ENCODE peak calls at places on chromosomes 3 and 15, in eight cellular contexts. P is dorsolateral prefrontal cortex; L is body of pancreas; E is pancreas; X is uterus; Z is PC-9; K is CD8-positive, alpha-beta T cell; F is left ventricle myocardium inferior. N is an unnamed sample.

GRCh38 chr3:27533718-27534578 is 49.8 kb upstream of the SLC4A7 start:
- DNase-seq in P (no peak), L (peak), E (no peak), X (peak), Z (peak), K (no peak), F (peak), N (no peak)

GRCh38 chr15:77415450-77416448 is 4.2 kb downstream of the PEAK1 start:
- DNase-seq in P (no peak), L (no peak), E (no peak), X (peak), Z (no peak), K (no peak), F (no peak), N (no peak)

GRCh38 chr15:58213587-58214360 is 75.6 kb downstream of the AQP9 start:
- DNase-seq in P (no peak), L (no peak), E (no peak), X (no peak), Z (no peak), K (no peak), F (no peak), N (no peak)

GRCh38 chr3:104886220-104886995 is 480.3 kb upstream of the ALCAM start:
- DNase-seq in P (no peak), L (no peak), E (no peak), X (no peak), Z (no peak), K (no peak), F (no peak), N (no peak)

GRCh38 chr3:94374439-94375161 is 311.7 kb downstream of the NSUN3 start:
- DNase-seq in P (no peak), L (no peak), E (no peak), X (no peak), Z (no peak), K (no peak), F (no peak), N (no peak)

GRCh38 chr3:63141-63845 is 133.3 kb upstream of the CHL1 start:
- DNase-seq in P (no peak), L (peak), E (no peak), X (no peak), Z (no peak), K (no peak), F (no peak), N (no peak)

GRCh38 chr3:32438596-32439344 is 47.1 kb downstream of the CMTM7 start:
- DNase-seq in P (no peak), L (no peak), E (no peak), X (no peak), Z (no peak), K (no peak), F (no peak), N (no peak)

GRCh38 chr3:37087870-37088269 is 86.5 kb downstream of the LRRFIP2 start:
- DNase-seq in P (no peak), L (no peak), E (no peak), X (no peak), Z (no peak), K (no peak), F (no peak), N (no peak)

GRCh38 chr15:95291878-95292472 is 1038.5 kb upstream of the NR2F2 start:
- DNase-seq in P (no peak), L (no peak), E (no peak), X (no peak), Z (no peak), K (no peak), F (no peak), N (no peak)

GRCh38 chr15:76799760-76800159 is 105.4 kb downstream of the SCAPER start:
- DNase-seq in P (no peak), L (no peak), E (no peak), X (no peak), Z (peak), K (no peak), F (no peak), N (no peak)

GRCh38 chr3:146052791-146053310 is 108.1 kb downstream of the PLOD2 start:
- DNase-seq in P (no peak), L (no peak), E (no peak), X (no peak), Z (no peak), K (no peak), F (no peak), N (no peak)

GRCh38 chr15:74428970-74429783 is 4.6 kb downstream of the SEMA7A start:
- DNase-seq in P (no peak), L (no peak), E (no peak), X (no peak), Z (no peak), K (no peak), F (no peak), N (no peak)

GRCh38 chr3:176633511-176633910 is 563.8 kb downstream of the TBL1XR1 start:
- DNase-seq in P (no peak), L (peak), E (no peak), X (no peak), Z (no peak), K (no peak), F (no peak), N (no peak)

GRCh38 chr3:85737846-85738245 is 779.1 kb downstream of the CADM2 start:
- DNase-seq in P (no peak), L (no peak), E (no peak), X (no peak), Z (no peak), K (no peak), F (no peak), N (no peak)

GRCh38 chr3:122691195-122691594 is 10.6 kb downstream of the PARP14 start:
- DNase-seq in P (no peak), L (peak), E (peak), X (no peak), Z (no peak), K (no peak), F (no peak), N (no peak)

GRCh38 chr3:134008630-134009156 is 21.0 kb downstream of the SLCO2A1 start:
- DNase-seq in P (no peak), L (no peak), E (no peak), X (no peak), Z (peak), K (no peak), F (no peak), N (no peak)

GRCh38 chr3:140748171-140748570 is 70.3 kb downstream of the TRIM42 start:
- DNase-seq in P (no peak), L (no peak), E (no peak), X (no peak), Z (no peak), K (no peak), F (no peak), N (no peak)

GRCh38 chr15:70113304-70113700 is 15.6 kb upstream of the TLE3 start:
- DNase-seq in P (no peak), L (no peak), E (no peak), X (no peak), Z (no peak), K (no peak), F (peak), N (no peak)

GRCh38 chr3:65584913-65585312 is 453.8 kb downstream of the MAGI1 start:
- DNase-seq in P (no peak), L (no peak), E (no peak), X (no peak), Z (no peak), K (no peak), F (no peak), N (no peak)

GRCh38 chr15:62241135-62241770 is 76.2 kb upstream of the C2CD4B start:
- DNase-seq in P (no peak), L (peak), E (no peak), X (no peak), Z (no peak), K (no peak), F (no peak), N (no peak)

GRCh38 chr3:10015476-10015904 is 10.7 kb upstream of the FANCD2 start:
- DNase-seq in P (peak), L (peak), E (peak), X (peak), Z (peak), K (no peak), F (peak), N (peak)

GRCh38 chr15:76059320-76060097 is at the start of gene TMEM266:
- DNase-seq in P (peak), L (peak), E (peak), X (no peak), Z (no peak), K (no peak), F (peak), N (no peak)

GRCh38 chr3:195221876-195222617 is 48.9 kb downstream of the XXYLT1 start:
- DNase-seq in P (no peak), L (no peak), E (no peak), X (peak), Z (no peak), K (no peak), F (no peak), N (no peak)

GRCh38 chr3:130759692-130760338 is 13.2 kb upstream of the PIK3R4 start:
- DNase-seq in P (no peak), L (peak), E (no peak), X (no peak), Z (peak), K (no peak), F (no peak), N (no peak)

GRCh38 chr3:154428369-154429206 is 1.4 kb downstream of the GPR149 start:
- DNase-seq in P (peak), L (no peak), E (peak), X (no peak), Z (no peak), K (no peak), F (no peak), N (no peak)

GRCh38 chr15:52529289-52529929 is 729 bp upstream of the MYO5A start:
- DNase-seq in P (peak), L (peak), E (no peak), X (peak), Z (no peak), K (no peak), F (no peak), N (peak)

GRCh38 chr3:197730200-197730599 is 6.5 kb downstream of the RUBCN start:
- DNase-seq in P (no peak), L (no peak), E (no peak), X (no peak), Z (peak), K (no peak), F (no peak), N (no peak)

GRCh38 chr3:164222200-164222599 is 856.1 kb downstream of the SI start:
- DNase-seq in P (no peak), L (no peak), E (no peak), X (no peak), Z (no peak), K (no peak), F (no peak), N (no peak)

GRCh38 chr3:52432631-52433030 is 12.3 kb downstream of the SEMA3G start:
- DNase-seq in P (no peak), L (peak), E (no peak), X (peak), Z (no peak), K (no peak), F (peak), N (no peak)

GRCh38 chr3:143035466-143036214 is 34.3 kb downstream of the U2SURP start:
- DNase-seq in P (no peak), L (no peak), E (no peak), X (no peak), Z (peak), K (no peak), F (no peak), N (no peak)

GRCh38 chr15:78127882-78128281 is 3.4 kb downstream of the CIB2 start:
- DNase-seq in P (no peak), L (no peak), E (no peak), X (no peak), Z (no peak), K (no peak), F (no peak), N (no peak)

DNA sequence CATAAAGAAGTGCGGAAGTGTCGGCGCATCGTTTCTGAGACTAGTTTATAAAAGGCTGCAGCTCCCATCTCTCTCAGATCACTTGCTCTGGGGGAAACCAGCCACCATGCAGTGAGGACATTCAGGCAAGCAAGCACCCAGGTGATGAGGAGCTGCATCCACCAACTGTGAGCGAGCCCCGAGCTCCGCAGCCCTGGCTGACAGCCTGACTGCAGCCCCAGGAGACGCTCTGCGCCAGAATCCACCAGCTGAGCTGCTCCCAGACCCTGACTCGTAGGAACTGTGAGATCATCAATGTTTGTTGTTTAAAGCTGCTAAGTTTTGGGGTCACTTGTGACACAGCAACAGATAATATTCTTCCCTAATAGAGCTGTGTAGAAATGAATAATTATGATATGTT is 5.0 kb upstream of the TM2D3 start:
- DNase-seq in P (no peak), L (no peak), E (no peak), X (no peak), Z (no peak), K (no peak), F (no peak), N (no peak)
- H3K27ac ChIP-seq in P (no peak), L (no peak), E (no peak), X (no peak), Z (no peak), K (no peak), F (peak), N (no peak)

DNA sequence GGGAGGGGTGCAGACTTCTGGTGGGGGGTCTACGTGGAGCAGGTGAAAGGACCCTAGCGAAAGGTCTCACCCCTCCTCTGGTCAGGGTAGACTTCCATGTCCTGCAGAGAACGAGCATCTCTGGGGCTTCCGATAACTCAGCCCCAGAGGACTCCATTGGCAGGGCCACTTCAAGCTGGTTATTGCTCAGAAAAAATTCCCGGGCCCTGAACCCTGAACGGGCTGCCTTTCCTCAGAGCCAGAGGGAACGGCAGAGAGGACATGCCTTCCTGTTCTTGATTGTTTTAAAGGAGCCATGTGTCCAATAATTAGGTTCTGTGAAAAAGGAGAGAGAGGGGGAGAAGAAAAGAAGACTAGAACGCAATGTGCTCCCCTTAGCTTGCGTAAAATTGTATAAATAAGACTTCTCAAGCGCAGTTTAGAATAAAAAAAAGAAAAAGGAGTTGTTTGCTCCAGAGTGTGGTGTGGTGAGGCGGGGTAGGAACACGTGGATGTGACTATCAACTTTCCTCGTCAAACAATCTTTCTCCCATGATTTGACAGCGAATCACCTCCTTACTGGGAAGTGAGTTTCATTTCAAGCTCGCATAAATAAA is 193.4 kb upstream of the UBE2E1 start:
- DNase-seq in P (no peak), L (no peak), E (no peak), X (no peak), Z (peak), K (no peak), F (peak), N (no peak)
- H3K27ac ChIP-seq in P (peak), L (no peak), E (no peak), X (peak), Z (peak), K (no peak), F (peak), N (peak)

DNA sequence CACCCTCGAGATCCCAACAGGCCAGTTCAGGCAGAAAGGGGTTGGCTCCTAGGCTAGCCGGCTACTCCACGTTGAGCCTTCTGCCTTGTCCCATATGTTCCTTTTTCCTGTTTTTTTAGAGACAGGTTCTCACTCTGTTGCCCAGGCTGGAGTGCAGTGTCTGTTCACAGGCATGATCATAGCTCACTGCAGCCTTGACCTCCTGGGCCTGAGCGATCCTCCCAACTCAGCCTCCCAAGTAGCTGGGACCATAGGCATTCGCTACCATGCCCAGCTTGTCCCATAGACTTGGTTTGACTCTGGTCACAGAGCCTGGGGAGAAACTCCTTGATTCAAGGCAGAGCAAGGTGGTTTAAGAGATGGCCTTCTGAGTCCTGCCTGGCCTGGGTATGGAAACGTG is 32.3 kb downstream of the ZNF710 start:
- DNase-seq in P (no peak), L (no peak), E (no peak), X (no peak), Z (no peak), K (no peak), F (no peak), N (no peak)
- H3K27ac ChIP-seq in P (no peak), L (peak), E (peak), X (no peak), Z (peak), K (no peak), F (peak), N (no peak)

GRCh38 chr3:179146911-179147570 is 1.1 kb upstream of the PIK3CA start:
- DNase-seq in P (no peak), L (peak), E (no peak), X (peak), Z (peak), K (no peak), F (no peak), N (no peak)
- H3K27ac ChIP-seq in P (peak), L (peak), E (peak), X (peak), Z (peak), K (peak), F (peak), N (peak)

DNA sequence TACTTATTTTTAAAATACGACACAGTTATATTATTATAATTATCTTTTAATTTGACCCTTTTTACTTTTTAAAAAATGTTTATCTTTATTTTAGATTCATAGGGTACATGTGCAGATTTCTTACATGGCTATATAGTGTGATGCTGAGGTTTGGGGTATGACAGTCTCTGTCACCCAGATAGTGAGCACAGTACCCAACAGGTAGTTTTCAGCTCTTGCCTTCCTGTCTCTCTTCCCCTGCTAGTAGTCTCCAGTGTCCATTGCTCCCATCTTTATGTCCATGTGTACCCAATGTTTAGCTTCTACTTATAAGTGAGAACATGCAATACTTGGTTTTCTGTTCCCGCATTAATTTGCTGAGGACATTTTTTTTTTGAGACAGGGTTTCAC is 21.8 kb upstream of the KCNMB2 start:
- DNase-seq in P (no peak), L (no peak), E (no peak), X (no peak), Z (no peak), K (no peak), F (no peak), N (no peak)
- H3K27ac ChIP-seq in P (no peak), L (no peak), E (no peak), X (peak), Z (no peak), K (no peak), F (no peak), N (no peak)

GRCh38 chr15:36612063-36612788 is 32.8 kb downstream of the CDIN1 start:
- DNase-seq in P (no peak), L (no peak), E (no peak), X (no peak), Z (peak), K (no peak), F (no peak), N (no peak)
- H3K27ac ChIP-seq in P (no peak), L (no peak), E (no peak), X (no peak), Z (no peak), K (no peak), F (peak), N (no peak)

DNA sequence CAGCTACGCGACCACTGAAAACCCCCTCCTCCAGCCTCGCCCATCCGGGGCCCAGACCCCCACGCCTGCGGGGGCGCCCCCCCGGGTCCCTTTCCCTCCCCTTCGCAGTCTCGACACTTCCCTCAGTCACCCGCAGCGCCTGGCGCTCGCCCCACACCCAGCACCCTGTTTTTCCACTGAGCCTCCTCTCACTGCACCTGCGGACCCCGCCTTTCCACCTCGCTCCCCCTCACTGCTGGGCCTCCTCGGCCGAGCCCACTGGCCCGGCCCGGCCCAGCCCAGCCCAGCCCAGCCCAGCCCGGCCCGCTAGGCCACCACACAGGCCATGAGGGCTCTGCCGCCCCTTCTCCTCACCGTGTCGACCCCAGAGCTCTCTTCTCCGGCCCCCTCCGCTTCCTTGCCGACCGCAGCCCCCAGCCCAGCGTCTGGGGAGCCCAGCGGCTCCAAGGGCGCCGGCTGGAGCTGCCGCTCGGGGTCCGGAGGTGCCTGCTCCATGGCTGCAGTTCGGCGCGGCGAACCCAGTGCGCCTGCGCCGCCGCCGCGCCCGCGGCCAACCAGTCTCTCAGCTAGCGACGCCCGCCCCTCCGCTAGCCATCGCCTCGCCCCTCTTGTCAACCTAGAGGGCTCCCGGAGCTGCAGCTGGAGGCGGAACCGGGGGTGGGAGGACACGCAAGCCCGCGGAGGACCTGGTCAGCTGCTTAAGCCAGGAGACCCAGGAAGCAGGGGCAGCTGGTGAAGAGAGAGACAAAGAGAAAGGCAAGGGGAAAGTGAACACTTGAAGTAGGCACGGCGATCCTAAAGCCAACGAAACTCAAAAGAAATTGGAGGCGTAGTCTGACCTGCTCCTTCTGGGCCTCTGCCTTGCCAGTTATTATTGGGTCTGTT is at the start of gene SNX4:
- DNase-seq in P (peak), L (peak), E (peak), X (peak), Z (peak), K (peak), F (peak), N (peak)
- H3K27ac ChIP-seq in P (peak), L (peak), E (peak), X (peak), Z (no peak), K (peak), F (peak), N (peak)